ENCODE peak calls at places on chromosome 5, in eight cellular contexts. V is neural progenitor cell, C is lower lobe of right lung, F is Peyer's patch, N is tibial artery, Z is AG09309, A is astrocyte of the spinal cord, W is progenitor cell of endocrine pancreas. Q is an unnamed sample.

GRCh38 chr5:120873083-120873482 is 409.0 kb downstream of the PRR16 start:
- DNase-seq in N (no peak), W (no peak), V (no peak), Z (no peak), C (no peak), A (peak), F (no peak), Q (no peak)

GRCh38 chr5:134436523-134437339 is 25.1 kb upstream of the CDKN2AIPNL start:
- DNase-seq in F (peak), C (peak), N (peak), A (peak), V (no peak), W (no peak), Z (peak), Q (no peak)

GRCh38 chr5:28473531-28474107 is 1435.2 kb upstream of the CDH9 start:
- DNase-seq in N (no peak), V (peak), A (peak), Z (no peak), C (no peak), F (no peak), W (no peak), Q (no peak)

GRCh38 chr5:68285857-68286611 is 70.5 kb downstream of the PIK3R1 start:
- DNase-seq in V (peak), F (no peak), N (no peak), C (no peak), W (no peak), Z (no peak), A (peak), Q (no peak)

GRCh38 chr5:172926796-172927195 is 32.4 kb upstream of the RPL26L1 start:
- DNase-seq in F (no peak), C (no peak), N (no peak), V (no peak), Z (no peak), A (no peak), W (no peak), Q (no peak)

GRCh38 chr5:15142458-15142857 is 270.9 kb upstream of the ANKH start:
- DNase-seq in V (no peak), Z (no peak), F (no peak), A (no peak), W (no peak), N (no peak), C (no peak), Q (no peak)

GRCh38 chr5:116404792-116405191 is 169.8 kb downstream of the SEMA6A start:
- DNase-seq in Z (no peak), W (no peak), A (no peak), N (no peak), C (no peak), V (no peak), F (no peak), Q (no peak)

GRCh38 chr5:118354806-118355205 is 633.5 kb downstream of the DTWD2 start:
- DNase-seq in A (peak), C (no peak), W (no peak), Z (no peak), F (no peak), N (no peak), V (no peak), Q (no peak)

GRCh38 chr5:178145965-178146820 is 7.5 kb downstream of the NHP2 start:
- DNase-seq in A (peak), F (peak), N (no peak), Z (no peak), W (peak), C (peak), V (peak), Q (peak)

GRCh38 chr5:135866044-135866443 is 29.6 kb downstream of the IL9 start:
- DNase-seq in W (no peak), F (no peak), Z (no peak), N (no peak), V (no peak), C (no peak), A (no peak), Q (no peak)

GRCh38 chr5:160500776-160501175 is 79.1 kb downstream of the PTTG1 start:
- DNase-seq in W (no peak), F (no peak), A (no peak), Z (no peak), N (no peak), V (peak), C (no peak), Q (no peak)

GRCh38 chr5:181217111-181217804 is 5.8 kb upstream of the TRIM41 start:
- DNase-seq in N (peak), W (peak), V (peak), A (peak), C (peak), F (peak), Z (no peak), Q (peak)

GRCh38 chr5:154164182-154164581 is 26.4 kb upstream of the GALNT10 start:
- DNase-seq in V (no peak), W (no peak), Z (no peak), A (no peak), N (no peak), C (no peak), F (no peak), Q (no peak)

GRCh38 chr5:98905857-98906688 is 22.7 kb downstream of the CHD1 start:
- DNase-seq in V (peak), A (peak), N (no peak), W (no peak), F (no peak), C (no peak), Z (no peak), Q (no peak)

GRCh38 chr5:151345808-151346478 is 1.4 kb downstream of the SLC36A2 start:
- DNase-seq in F (no peak), N (no peak), W (no peak), Z (no peak), A (peak), V (no peak), C (no peak), Q (no peak)

GRCh38 chr5:94691947-94692346 is 73.5 kb downstream of the SLF1 start:
- DNase-seq in Z (peak), C (no peak), A (peak), N (no peak), W (no peak), F (no peak), V (peak), Q (no peak)

GRCh38 chr5:16784843-16785791 is 151.0 kb downstream of the MYO10 start:
- DNase-seq in V (no peak), A (no peak), F (no peak), N (no peak), W (no peak), Z (no peak), C (no peak), Q (no peak)

GRCh38 chr5:133404724-133405123 is 207.6 kb downstream of the FSTL4 start:
- DNase-seq in C (no peak), A (no peak), W (no peak), N (no peak), V (no peak), F (no peak), Z (no peak), Q (no peak)
- TF ChIP-seq CTCF in C (no peak), A (no peak), W (peak), N (no peak), V (peak), F (no peak), Z (no peak), Q (no peak)

GRCh38 chr5:142586552-142586951 is 99.3 kb downstream of the FGF1 start:
- DNase-seq in V (no peak), Z (no peak), N (no peak), F (no peak), A (no peak), W (no peak), C (no peak), Q (no peak)

GRCh38 chr5:142590451-142591240 is 95.2 kb downstream of the FGF1 start:
- DNase-seq in W (no peak), F (no peak), A (no peak), C (no peak), N (no peak), Z (no peak), V (no peak), Q (no peak)

GRCh38 chr5:142584843-142585242 is 101.0 kb downstream of the FGF1 start:
- DNase-seq in Z (no peak), F (no peak), N (no peak), W (no peak), V (no peak), A (no peak), C (no peak), Q (no peak)

GRCh38 chr5:142585451-142585850 is 100.4 kb downstream of the FGF1 start:
- DNase-seq in F (no peak), A (no peak), N (no peak), V (no peak), W (no peak), C (no peak), Z (no peak), Q (no peak)

DNA sequence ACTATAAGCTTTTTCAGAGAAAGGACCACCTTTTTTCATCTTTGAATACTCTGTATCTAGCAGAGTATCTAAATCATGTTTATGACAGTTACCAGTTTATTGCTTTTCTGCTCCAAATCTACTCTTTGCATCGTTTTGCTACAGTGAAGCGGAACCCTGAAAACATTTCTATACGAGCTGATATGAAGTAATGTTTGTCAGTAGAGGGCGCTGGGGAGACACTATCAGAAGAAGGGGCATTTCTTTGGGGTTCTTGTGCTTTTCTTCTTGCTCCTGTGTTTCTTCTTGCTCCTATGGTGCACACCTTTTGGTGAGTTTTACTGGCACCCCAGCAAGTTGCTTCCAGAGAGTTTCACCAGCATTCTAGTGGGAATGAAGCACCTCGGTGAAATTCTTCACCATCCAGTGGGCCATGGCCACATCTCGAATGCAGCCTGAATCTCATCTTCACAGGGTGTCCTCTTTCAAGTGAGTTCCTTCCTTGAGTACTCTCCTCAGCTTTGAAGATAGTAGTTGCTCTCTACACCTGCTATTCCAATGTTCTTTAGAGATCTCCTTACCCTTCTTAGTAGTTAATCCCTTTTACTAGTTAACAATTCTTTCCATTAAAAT is 98.4 kb downstream of the FGF1 start:
- DNase-seq in N (no peak), W (no peak), V (peak), A (peak), Z (no peak), C (no peak), F (no peak), Q (peak)
- TF ChIP-seq CTCF in N (peak), W (peak), V (peak), A (peak), Z (peak), C (peak), F (peak), Q (peak)

GRCh38 chr5:119752921-119753886 is 123.8 kb downstream of the FAM170A start:
- DNase-seq in C (no peak), V (no peak), Z (no peak), A (no peak), N (no peak), W (no peak), F (no peak), Q (no peak)
- TF ChIP-seq CTCF in C (no peak), V (no peak), Z (no peak), A (no peak), N (no peak), W (no peak), F (no peak), Q (no peak)

GRCh38 chr5:52339285-52339684 is 448.4 kb upstream of the ITGA1 start:
- DNase-seq in C (no peak), V (no peak), F (no peak), N (no peak), W (no peak), A (no peak), Z (no peak), Q (no peak)
- TF ChIP-seq CTCF in C (no peak), V (no peak), F (no peak), N (no peak), W (no peak), A (no peak), Z (no peak), Q (no peak)

GRCh38 chr5:76014005-76014404 is 69.2 kb upstream of the SV2C start:
- DNase-seq in V (no peak), A (no peak), C (no peak), F (no peak), W (no peak), N (no peak), Z (no peak), Q (no peak)

DNA sequence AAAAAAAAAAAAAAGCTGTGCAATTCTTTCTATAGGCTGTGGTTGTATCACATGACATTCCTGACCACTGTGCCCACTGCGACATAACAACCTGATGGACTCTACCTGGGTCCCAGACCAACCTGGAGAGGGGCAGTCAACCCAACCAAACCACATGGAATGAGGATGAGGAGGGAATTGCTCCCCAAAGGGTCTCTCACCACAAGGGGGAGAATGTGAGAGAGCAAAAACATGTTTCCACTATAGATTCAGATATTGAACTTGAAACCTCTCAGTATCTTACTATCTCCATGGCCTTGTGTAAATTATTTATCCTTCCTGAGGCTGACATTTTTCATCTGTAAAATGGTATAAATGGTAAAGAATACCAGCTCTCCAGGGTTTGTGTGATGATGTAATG is 66.9 kb upstream of the SV2C start:
- DNase-seq in W (no peak), Z (no peak), F (no peak), C (no peak), A (no peak), N (no peak), V (no peak), Q (no peak)
- TF ChIP-seq CTCF in W (peak), Z (no peak), F (no peak), C (no peak), A (no peak), N (no peak), V (peak), Q (no peak)

GRCh38 chr5:149829954-149830353 is 99.8 kb downstream of the PPARGC1B start:
- DNase-seq in V (peak), W (no peak), N (no peak), F (no peak), A (no peak), C (no peak), Z (no peak), Q (no peak)
- TF ChIP-seq CTCF in V (peak), W (peak), N (no peak), F (peak), A (peak), C (no peak), Z (no peak), Q (peak)

GRCh38 chr5:57304931-57305330 is 131.1 kb downstream of the GPBP1 start:
- DNase-seq in C (no peak), A (no peak), W (no peak), V (no peak), N (no peak), Z (no peak), F (no peak), Q (no peak)

GRCh38 chr5:57302643-57303042 is 128.8 kb downstream of the GPBP1 start:
- DNase-seq in F (no peak), W (no peak), V (no peak), A (peak), C (no peak), N (no peak), Z (no peak), Q (no peak)

GRCh38 chr5:57299945-57300344 is 126.1 kb downstream of the GPBP1 start:
- DNase-seq in V (no peak), F (no peak), N (no peak), A (no peak), W (no peak), Z (no peak), C (no peak), Q (no peak)

GRCh38 chr5:57303985-57304384 is 130.1 kb downstream of the GPBP1 start:
- DNase-seq in V (peak), Z (no peak), F (no peak), W (no peak), C (no peak), N (no peak), A (no peak), Q (no peak)

GRCh38 chr5:57302164-57302563 is 128.3 kb downstream of the GPBP1 start:
- DNase-seq in C (no peak), V (no peak), A (peak), W (no peak), N (no peak), Z (no peak), F (no peak), Q (no peak)
- TF ChIP-seq CTCF in C (no peak), V (no peak), A (peak), W (no peak), N (no peak), Z (no peak), F (no peak), Q (no peak)

GRCh38 chr5:40716000-40716399 is 36.3 kb downstream of the PTGER4 start:
- DNase-seq in N (no peak), F (no peak), W (no peak), C (no peak), A (no peak), V (no peak), Z (no peak), Q (no peak)
- TF ChIP-seq CTCF in N (no peak), F (no peak), W (no peak), C (no peak), A (peak), V (peak), Z (peak), Q (no peak)

GRCh38 chr5:40368200-40368599 is 311.5 kb upstream of the PTGER4 start:
- DNase-seq in W (no peak), C (no peak), Z (no peak), F (no peak), V (no peak), A (no peak), N (no peak), Q (no peak)

GRCh38 chr5:40364441-40364840 is 315.3 kb upstream of the PTGER4 start:
- DNase-seq in Z (no peak), C (no peak), N (no peak), A (no peak), W (no peak), V (no peak), F (no peak), Q (no peak)

GRCh38 chr5:40361378-40361777 is 318.3 kb upstream of the PTGER4 start:
- DNase-seq in F (no peak), C (no peak), V (no peak), Z (no peak), W (no peak), A (no peak), N (no peak), Q (no peak)

GRCh38 chr5:40365357-40366330 is 314.1 kb upstream of the PTGER4 start:
- DNase-seq in A (no peak), W (no peak), Z (no peak), N (no peak), C (no peak), F (no peak), V (no peak), Q (no peak)

GRCh38 chr5:40367260-40367659 is 312.5 kb upstream of the PTGER4 start:
- DNase-seq in A (no peak), C (no peak), V (no peak), W (no peak), F (no peak), Z (no peak), N (no peak), Q (no peak)
- TF ChIP-seq CTCF in A (peak), C (peak), V (no peak), W (no peak), F (peak), Z (peak), N (no peak), Q (no peak)

GRCh38 chr5:131634996-131635754 is at the start of gene RAPGEF6:
- DNase-seq in F (peak), N (peak), C (peak), A (peak), W (peak), Z (peak), V (peak), Q (peak)
- TF ChIP-seq CTCF in F (peak), N (peak), C (no peak), A (peak), W (no peak), Z (no peak), V (no peak), Q (no peak)